ENCODE peak calls at places on chromosomes 13 and 19, in five cellular contexts. Y is pancreas; F is neuronal stem cell; Z is CD8-positive, alpha-beta T cell; H is right cardiac atrium. I is an unnamed sample.

GRCh38 chr19:45913874-45914830 is at the start of gene NANOS2:
- DNase-seq in Y (no peak), F (peak), Z (no peak), H (peak), I (no peak)

GRCh38 chr13:109297628-109298027 is 488.8 kb downstream of the IRS2 start:
- DNase-seq in Y (no peak), F (no peak), Z (no peak), H (no peak), I (no peak)

GRCh38 chr19:8585894-8586750 is 8.9 kb upstream of the MYO1F start:
- DNase-seq in Y (peak), F (peak), Z (peak), H (peak), I (no peak)

GRCh38 chr13:51776179-51776578 is 27.8 kb downstream of the DHRS12 start:
- DNase-seq in Y (peak), F (no peak), Z (no peak), H (no peak), I (no peak)

GRCh38 chr19:49499030-49499670 is 2.9 kb downstream of the RPS11 start:
- DNase-seq in Y (no peak), F (no peak), Z (no peak), H (no peak), I (peak)

GRCh38 chr19:22622901-22623840 is 11.0 kb upstream of the ZNF492 start:
- DNase-seq in Y (no peak), F (no peak), Z (no peak), H (peak), I (no peak)

GRCh38 chr13:113304121-113304520 is 7.1 kb downstream of the LAMP1 start:
- DNase-seq in Y (no peak), F (no peak), Z (no peak), H (no peak), I (no peak)

GRCh38 chr19:12884926-12885748 is 1.9 kb downstream of the KLF1 start:
- DNase-seq in Y (peak), F (peak), Z (peak), H (peak), I (no peak)

GRCh38 chr13:94196426-94196825 is 283.1 kb downstream of the DCT start:
- DNase-seq in Y (no peak), F (no peak), Z (no peak), H (no peak), I (no peak)

GRCh38 chr13:43136940-43137574 is 113.7 kb downstream of the DNAJC15 start:
- DNase-seq in Y (no peak), F (no peak), Z (no peak), H (no peak), I (no peak)

GRCh38 chr19:5102520-5102919 is 133.6 kb downstream of the KDM4B start:
- DNase-seq in Y (no peak), F (no peak), Z (no peak), H (no peak), I (no peak)

GRCh38 chr13:51550151-51550550 is 34.1 kb upstream of the WDFY2 start:
- DNase-seq in Y (no peak), F (no peak), Z (no peak), H (no peak), I (no peak)

GRCh38 chr13:113179374-113180230 is 21.2 kb downstream of the PROZ start:
- DNase-seq in Y (no peak), F (peak), Z (no peak), H (no peak), I (peak)

GRCh38 chr19:30450101-30450500 is 77.9 kb downstream of the ZNF536 start:
- DNase-seq in Y (no peak), F (peak), Z (no peak), H (peak), I (no peak)

GRCh38 chr19:35793381-35794165 is 18.2 kb downstream of the ARHGAP33 start:
- DNase-seq in Y (no peak), F (no peak), Z (no peak), H (no peak), I (no peak)

GRCh38 chr19:16470911-16471811 is 609 bp downstream of the EPS15L1 start:
- DNase-seq in Y (no peak), F (no peak), Z (peak), H (peak), I (no peak)

GRCh38 chr13:51432576-51432975 is 20.3 kb downstream of the INTS6 start:
- DNase-seq in Y (no peak), F (no peak), Z (no peak), H (no peak), I (no peak)

GRCh38 chr13:78660130-78660857 is 1.3 kb upstream of the OBI1 start:
- DNase-seq in Y (no peak), F (no peak), Z (peak), H (no peak), I (no peak)

GRCh38 chr19:9139609-9140158 is 513 bp upstream of the ZNF317 start:
- DNase-seq in Y (no peak), F (no peak), Z (no peak), H (no peak), I (no peak)

GRCh38 chr19:38417544-38418506 is 8.2 kb downstream of the RASGRP4 start:
- DNase-seq in Y (no peak), F (peak), Z (peak), H (peak), I (no peak)

GRCh38 chr13:106534844-106535551 is 464 bp downstream of the EFNB2 start:
- DNase-seq in Y (peak), F (no peak), Z (peak), H (peak), I (no peak)

GRCh38 chr19:2665103-2665502 is 37.4 kb downstream of the GNG7 start:
- DNase-seq in Y (no peak), F (no peak), Z (no peak), H (no peak), I (no peak)

GRCh38 chr19:36009633-36010379 is 1.2 kb upstream of the SYNE4 start:
- DNase-seq in Y (no peak), F (no peak), Z (no peak), H (no peak), I (no peak)

GRCh38 chr13:23567792-23568480 is 2.3 kb upstream of the TNFRSF19 start:
- DNase-seq in Y (no peak), F (peak), Z (no peak), H (no peak), I (no peak)

GRCh38 chr19:13429563-13429962 is 76.7 kb downstream of the CACNA1A start:
- DNase-seq in Y (no peak), F (no peak), Z (no peak), H (no peak), I (no peak)

GRCh38 chr19:55901369-55902079 is 30.6 kb downstream of the NLRP13 start:
- DNase-seq in Y (no peak), F (no peak), Z (no peak), H (no peak), I (peak)

GRCh38 chr13:94389544-94390351 is 89.7 kb downstream of the DCT start:
- DNase-seq in Y (no peak), F (no peak), Z (no peak), H (no peak), I (no peak)

GRCh38 chr13:39527961-39528720 is 74.9 kb downstream of the LHFPL6 start:
- DNase-seq in Y (no peak), F (no peak), Z (no peak), H (peak), I (no peak)

GRCh38 chr19:18651300-18651699 is 14.5 kb downstream of the KLHL26 start:
- DNase-seq in Y (no peak), F (no peak), Z (no peak), H (no peak), I (no peak)

GRCh38 chr19:18650048-18650435 is 13.2 kb downstream of the KLHL26 start:
- DNase-seq in Y (no peak), F (no peak), Z (no peak), H (peak), I (no peak)

GRCh38 chr19:18649371-18650047 is 12.7 kb downstream of the KLHL26 start:
- DNase-seq in Y (no peak), F (no peak), Z (no peak), H (peak), I (no peak)

GRCh38 chr19:18651738-18652137 is 14.9 kb downstream of the KLHL26 start:
- DNase-seq in Y (no peak), F (no peak), Z (no peak), H (no peak), I (no peak)

GRCh38 chr19:18650468-18651001 is 13.7 kb downstream of the KLHL26 start:
- DNase-seq in Y (no peak), F (no peak), Z (no peak), H (peak), I (no peak)
- H3K27ac ChIP-seq in Y (peak), F (peak), Z (no peak), H (peak), I (peak)

GRCh38 chr13:110627351-110627750 is 12.0 kb downstream of the NAXD start:
- DNase-seq in Y (no peak), F (no peak), Z (no peak), H (no peak), I (no peak)

GRCh38 chr13:110628477-110628793 is 13.1 kb downstream of the NAXD start:
- DNase-seq in Y (no peak), F (no peak), Z (no peak), H (no peak), I (no peak)

GRCh38 chr13:110626510-110626909 is 11.2 kb downstream of the NAXD start:
- DNase-seq in Y (no peak), F (no peak), Z (no peak), H (no peak), I (no peak)

GRCh38 chr13:110628952-110629701 is 13.8 kb downstream of the NAXD start:
- DNase-seq in Y (no peak), F (no peak), Z (no peak), H (no peak), I (no peak)

GRCh38 chr13:110627761-110628476 is 12.6 kb downstream of the NAXD start:
- DNase-seq in Y (no peak), F (no peak), Z (no peak), H (no peak), I (no peak)
- H3K27ac ChIP-seq in Y (no peak), F (no peak), Z (no peak), H (no peak), I (no peak)

DNA sequence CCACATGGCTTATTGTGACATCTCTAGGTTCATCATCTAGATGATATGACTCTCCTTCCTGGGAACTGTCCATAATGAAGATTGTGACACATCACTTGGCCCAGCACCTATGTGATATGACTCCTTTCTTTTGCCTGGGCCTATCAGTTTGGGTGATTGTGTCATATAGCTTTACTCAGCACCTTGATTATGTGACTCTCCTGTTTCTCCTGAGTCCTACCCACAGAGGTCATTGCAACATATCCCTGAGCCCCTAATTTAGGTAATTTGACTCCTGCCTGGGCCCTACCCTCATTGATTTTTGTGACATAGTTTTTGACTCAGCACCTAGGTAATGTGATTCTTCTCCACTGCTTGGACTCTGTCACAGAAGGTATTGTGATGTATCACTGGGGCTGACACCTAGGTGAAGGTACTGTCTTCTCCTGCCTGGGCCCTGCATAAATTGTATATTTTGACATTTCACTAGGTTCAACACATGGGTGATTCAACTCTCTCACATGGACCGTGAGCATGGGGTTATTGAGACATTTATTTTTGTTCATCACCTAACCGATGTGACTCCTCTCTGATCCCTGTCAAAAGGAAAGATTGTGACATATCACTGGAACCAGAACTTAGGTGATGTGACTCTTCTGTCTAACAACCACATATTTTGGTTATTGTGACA is 26.2 kb upstream of the ZNF254 start:
- DNase-seq in Y (no peak), F (no peak), Z (no peak), H (no peak), I (no peak)
- H3K27ac ChIP-seq in Y (no peak), F (no peak), Z (no peak), H (no peak), I (no peak)

GRCh38 chr19:41437944-41438574 is 1.7 kb downstream of the DMAC2 start:
- DNase-seq in Y (peak), F (no peak), Z (no peak), H (no peak), I (no peak)
- H3K27ac ChIP-seq in Y (no peak), F (no peak), Z (no peak), H (no peak), I (no peak)

GRCh38 chr13:22194106-22194810 is 523.4 kb downstream of the FGF9 start:
- DNase-seq in Y (no peak), F (no peak), Z (no peak), H (no peak), I (no peak)
- H3K27ac ChIP-seq in Y (no peak), F (no peak), Z (no peak), H (no peak), I (no peak)

GRCh38 chr19:53372196-53372595 is 6.7 kb downstream of the ZNF525 start:
- DNase-seq in Y (no peak), F (no peak), Z (no peak), H (no peak), I (no peak)
- H3K27ac ChIP-seq in Y (no peak), F (no peak), Z (no peak), H (no peak), I (no peak)

GRCh38 chr13:97369269-97369893 is 64.6 kb upstream of the RAP2A start:
- DNase-seq in Y (no peak), F (no peak), Z (no peak), H (no peak), I (no peak)

GRCh38 chr13:97367016-97367415 is 67.0 kb upstream of the RAP2A start:
- DNase-seq in Y (no peak), F (peak), Z (no peak), H (no peak), I (no peak)

GRCh38 chr13:97367427-97367826 is 66.5 kb upstream of the RAP2A start:
- DNase-seq in Y (no peak), F (peak), Z (no peak), H (no peak), I (no peak)

GRCh38 chr13:97371486-97372109 is 62.4 kb upstream of the RAP2A start:
- DNase-seq in Y (no peak), F (no peak), Z (no peak), H (no peak), I (no peak)

DNA sequence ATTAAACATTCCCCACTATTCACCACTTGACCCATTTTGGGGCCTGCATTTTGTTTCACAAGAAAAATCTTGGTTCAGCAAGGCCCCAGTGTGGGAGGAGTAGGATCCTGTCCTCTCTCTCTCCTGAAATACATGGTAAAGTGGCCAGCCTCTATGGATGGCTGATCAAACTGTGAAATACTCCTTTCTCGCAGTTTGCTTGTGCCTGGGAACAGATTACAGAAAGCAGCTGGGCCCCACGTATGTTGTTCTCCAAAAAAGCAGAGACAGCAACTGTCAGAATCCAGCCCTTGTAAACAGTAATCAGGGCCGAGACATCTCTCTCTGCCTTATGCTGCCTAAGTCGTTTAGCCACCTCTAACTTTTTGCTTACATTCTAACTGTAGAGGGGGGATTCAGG is 61.0 kb upstream of the RAP2A start:
- DNase-seq in Y (no peak), F (no peak), Z (no peak), H (no peak), I (no peak)
- H3K27ac ChIP-seq in Y (no peak), F (peak), Z (no peak), H (no peak), I (peak)